ENCODE peak calls at places on chromosomes 1 and 21, in seven cellular contexts. One of them, this sample, is unnamed.

GRCh38 chr1:42142894-42143675 is 10.1 kb upstream of the GUCA2B start:
- DNase-seq in GDM1: peak
- DNase-seq in stimulated activated CD4-positive, alpha-beta T cell treated with anti-CD3 and anti-CD28 coated beads, Interleukin-2, amount 100 ng/mL, for 24 hours: no peak
- DNase-seq in epithelial cell of esophagus: peak
- DNase-seq in osteocyte: peak
- DNase-seq in GM12865: peak
- DNase-seq in activated CD8-positive, alpha-beta T cell treated with anti-CD3 and anti-CD28 coated beads for 36 hours: no peak
- DNase-seq in this sample: peak

GRCh38 chr1:186896211-186896610 is 67.5 kb downstream of the PLA2G4A start:
- DNase-seq in GDM1: no peak
- DNase-seq in stimulated activated CD4-positive, alpha-beta T cell treated with anti-CD3 and anti-CD28 coated beads, Interleukin-2, amount 100 ng/mL, for 24 hours: no peak
- DNase-seq in epithelial cell of esophagus: peak
- DNase-seq in osteocyte: no peak
- DNase-seq in GM12865: no peak
- DNase-seq in activated CD8-positive, alpha-beta T cell treated with anti-CD3 and anti-CD28 coated beads for 36 hours: no peak
- DNase-seq in this sample: no peak

GRCh38 chr21:33685613-33686197 is 43.4 kb downstream of the ITSN1 start:
- DNase-seq in GDM1: no peak
- DNase-seq in stimulated activated CD4-positive, alpha-beta T cell treated with anti-CD3 and anti-CD28 coated beads, Interleukin-2, amount 100 ng/mL, for 24 hours: no peak
- DNase-seq in epithelial cell of esophagus: peak
- DNase-seq in osteocyte: no peak
- DNase-seq in GM12865: no peak
- DNase-seq in activated CD8-positive, alpha-beta T cell treated with anti-CD3 and anti-CD28 coated beads for 36 hours: no peak
- DNase-seq in this sample: no peak

GRCh38 chr1:19863804-19864203 is 18.4 kb upstream of the OTUD3 start:
- DNase-seq in GDM1: no peak
- DNase-seq in stimulated activated CD4-positive, alpha-beta T cell treated with anti-CD3 and anti-CD28 coated beads, Interleukin-2, amount 100 ng/mL, for 24 hours: no peak
- DNase-seq in epithelial cell of esophagus: peak
- DNase-seq in osteocyte: no peak
- DNase-seq in GM12865: no peak
- DNase-seq in activated CD8-positive, alpha-beta T cell treated with anti-CD3 and anti-CD28 coated beads for 36 hours: no peak
- DNase-seq in this sample: no peak

GRCh38 chr1:84427520-84428188 is 29.4 kb downstream of the DNASE2B start:
- DNase-seq in GDM1: no peak
- DNase-seq in stimulated activated CD4-positive, alpha-beta T cell treated with anti-CD3 and anti-CD28 coated beads, Interleukin-2, amount 100 ng/mL, for 24 hours: no peak
- DNase-seq in epithelial cell of esophagus: peak
- DNase-seq in osteocyte: no peak
- DNase-seq in GM12865: no peak
- DNase-seq in activated CD8-positive, alpha-beta T cell treated with anti-CD3 and anti-CD28 coated beads for 36 hours: no peak
- DNase-seq in this sample: no peak

GRCh38 chr1:167387251-167387910 is 130.9 kb downstream of the CD247 start:
- DNase-seq in GDM1: no peak
- DNase-seq in stimulated activated CD4-positive, alpha-beta T cell treated with anti-CD3 and anti-CD28 coated beads, Interleukin-2, amount 100 ng/mL, for 24 hours: no peak
- DNase-seq in epithelial cell of esophagus: no peak
- DNase-seq in osteocyte: no peak
- DNase-seq in GM12865: no peak
- DNase-seq in activated CD8-positive, alpha-beta T cell treated with anti-CD3 and anti-CD28 coated beads for 36 hours: no peak
- DNase-seq in this sample: no peak

GRCh38 chr1:227560393-227560792 is 3.0 kb upstream of the ZNF678 start:
- DNase-seq in GDM1: no peak
- DNase-seq in stimulated activated CD4-positive, alpha-beta T cell treated with anti-CD3 and anti-CD28 coated beads, Interleukin-2, amount 100 ng/mL, for 24 hours: no peak
- DNase-seq in epithelial cell of esophagus: no peak
- DNase-seq in osteocyte: no peak
- DNase-seq in GM12865: no peak
- DNase-seq in activated CD8-positive, alpha-beta T cell treated with anti-CD3 and anti-CD28 coated beads for 36 hours: no peak
- DNase-seq in this sample: no peak

GRCh38 chr1:56526571-56527174 is 52.7 kb downstream of the PLPP3 start:
- DNase-seq in GDM1: no peak
- DNase-seq in stimulated activated CD4-positive, alpha-beta T cell treated with anti-CD3 and anti-CD28 coated beads, Interleukin-2, amount 100 ng/mL, for 24 hours: no peak
- DNase-seq in epithelial cell of esophagus: peak
- DNase-seq in osteocyte: no peak
- DNase-seq in GM12865: peak
- DNase-seq in activated CD8-positive, alpha-beta T cell treated with anti-CD3 and anti-CD28 coated beads for 36 hours: peak
- DNase-seq in this sample: no peak

GRCh38 chr1:192579319-192579738 is 3.8 kb downstream of the RGS1 start:
- DNase-seq in GDM1: no peak
- DNase-seq in stimulated activated CD4-positive, alpha-beta T cell treated with anti-CD3 and anti-CD28 coated beads, Interleukin-2, amount 100 ng/mL, for 24 hours: no peak
- DNase-seq in epithelial cell of esophagus: peak
- DNase-seq in osteocyte: no peak
- DNase-seq in GM12865: peak
- DNase-seq in activated CD8-positive, alpha-beta T cell treated with anti-CD3 and anti-CD28 coated beads for 36 hours: no peak
- DNase-seq in this sample: no peak

GRCh38 chr21:25421327-25422028 is 185.8 kb downstream of the MRPL39 start:
- DNase-seq in GDM1: peak
- DNase-seq in stimulated activated CD4-positive, alpha-beta T cell treated with anti-CD3 and anti-CD28 coated beads, Interleukin-2, amount 100 ng/mL, for 24 hours: peak
- DNase-seq in epithelial cell of esophagus: peak
- DNase-seq in osteocyte: no peak
- DNase-seq in GM12865: peak
- DNase-seq in activated CD8-positive, alpha-beta T cell treated with anti-CD3 and anti-CD28 coated beads for 36 hours: peak
- DNase-seq in this sample: peak

GRCh38 chr1:158652721-158653334 is 33.7 kb downstream of the SPTA1 start:
- DNase-seq in GDM1: no peak
- DNase-seq in stimulated activated CD4-positive, alpha-beta T cell treated with anti-CD3 and anti-CD28 coated beads, Interleukin-2, amount 100 ng/mL, for 24 hours: no peak
- DNase-seq in epithelial cell of esophagus: no peak
- DNase-seq in osteocyte: no peak
- DNase-seq in GM12865: no peak
- DNase-seq in activated CD8-positive, alpha-beta T cell treated with anti-CD3 and anti-CD28 coated beads for 36 hours: no peak
- DNase-seq in this sample: no peak

GRCh38 chr1:230423261-230423660 is 2.9 kb downstream of the PGBD5 start:
- DNase-seq in GDM1: no peak
- DNase-seq in stimulated activated CD4-positive, alpha-beta T cell treated with anti-CD3 and anti-CD28 coated beads, Interleukin-2, amount 100 ng/mL, for 24 hours: no peak
- DNase-seq in epithelial cell of esophagus: no peak
- DNase-seq in osteocyte: peak
- DNase-seq in GM12865: no peak
- DNase-seq in activated CD8-positive, alpha-beta T cell treated with anti-CD3 and anti-CD28 coated beads for 36 hours: no peak
- DNase-seq in this sample: no peak

GRCh38 chr1:14071581-14071980 is 371.6 kb downstream of the PRDM2 start:
- DNase-seq in GDM1: no peak
- DNase-seq in stimulated activated CD4-positive, alpha-beta T cell treated with anti-CD3 and anti-CD28 coated beads, Interleukin-2, amount 100 ng/mL, for 24 hours: no peak
- DNase-seq in epithelial cell of esophagus: no peak
- DNase-seq in osteocyte: no peak
- DNase-seq in GM12865: no peak
- DNase-seq in activated CD8-positive, alpha-beta T cell treated with anti-CD3 and anti-CD28 coated beads for 36 hours: no peak
- DNase-seq in this sample: no peak

GRCh38 chr1:221868894-221869293 is 127.0 kb upstream of the DUSP10 start:
- DNase-seq in GDM1: no peak
- DNase-seq in stimulated activated CD4-positive, alpha-beta T cell treated with anti-CD3 and anti-CD28 coated beads, Interleukin-2, amount 100 ng/mL, for 24 hours: no peak
- DNase-seq in epithelial cell of esophagus: peak
- DNase-seq in osteocyte: no peak
- DNase-seq in GM12865: no peak
- DNase-seq in activated CD8-positive, alpha-beta T cell treated with anti-CD3 and anti-CD28 coated beads for 36 hours: no peak
- DNase-seq in this sample: no peak

GRCh38 chr1:233355841-233356704 is 28.5 kb downstream of the MAP3K21 start:
- DNase-seq in GDM1: no peak
- DNase-seq in stimulated activated CD4-positive, alpha-beta T cell treated with anti-CD3 and anti-CD28 coated beads, Interleukin-2, amount 100 ng/mL, for 24 hours: no peak
- DNase-seq in epithelial cell of esophagus: no peak
- DNase-seq in osteocyte: no peak
- DNase-seq in GM12865: peak
- DNase-seq in activated CD8-positive, alpha-beta T cell treated with anti-CD3 and anti-CD28 coated beads for 36 hours: peak
- DNase-seq in this sample: no peak

GRCh38 chr1:232596666-232597303 is 33.1 kb downstream of the SIPA1L2 start:
- DNase-seq in GDM1: no peak
- DNase-seq in stimulated activated CD4-positive, alpha-beta T cell treated with anti-CD3 and anti-CD28 coated beads, Interleukin-2, amount 100 ng/mL, for 24 hours: no peak
- DNase-seq in epithelial cell of esophagus: no peak
- DNase-seq in osteocyte: no peak
- DNase-seq in GM12865: peak
- DNase-seq in activated CD8-positive, alpha-beta T cell treated with anti-CD3 and anti-CD28 coated beads for 36 hours: no peak
- DNase-seq in this sample: no peak

GRCh38 chr1:6357243-6357929 is 36.2 kb downstream of the ACOT7 start:
- DNase-seq in GDM1: no peak
- DNase-seq in stimulated activated CD4-positive, alpha-beta T cell treated with anti-CD3 and anti-CD28 coated beads, Interleukin-2, amount 100 ng/mL, for 24 hours: no peak
- DNase-seq in epithelial cell of esophagus: no peak
- DNase-seq in osteocyte: no peak
- DNase-seq in GM12865: peak
- DNase-seq in activated CD8-positive, alpha-beta T cell treated with anti-CD3 and anti-CD28 coated beads for 36 hours: no peak
- DNase-seq in this sample: no peak

GRCh38 chr1:50531027-50531426 is 107.8 kb upstream of the DMRTA2 start:
- DNase-seq in GDM1: no peak
- DNase-seq in stimulated activated CD4-positive, alpha-beta T cell treated with anti-CD3 and anti-CD28 coated beads, Interleukin-2, amount 100 ng/mL, for 24 hours: no peak
- DNase-seq in epithelial cell of esophagus: peak
- DNase-seq in osteocyte: no peak
- DNase-seq in GM12865: no peak
- DNase-seq in activated CD8-positive, alpha-beta T cell treated with anti-CD3 and anti-CD28 coated beads for 36 hours: no peak
- DNase-seq in this sample: no peak

GRCh38 chr21:32257952-32258785 is 20.7 kb downstream of the MIS18A start:
- DNase-seq in GDM1: peak
- DNase-seq in stimulated activated CD4-positive, alpha-beta T cell treated with anti-CD3 and anti-CD28 coated beads, Interleukin-2, amount 100 ng/mL, for 24 hours: peak
- DNase-seq in epithelial cell of esophagus: peak
- DNase-seq in osteocyte: peak
- DNase-seq in GM12865: peak
- DNase-seq in activated CD8-positive, alpha-beta T cell treated with anti-CD3 and anti-CD28 coated beads for 36 hours: peak
- DNase-seq in this sample: peak

GRCh38 chr1:92356956-92357355 is 58.1 kb downstream of the RPAP2 start:
- DNase-seq in GDM1: no peak
- DNase-seq in stimulated activated CD4-positive, alpha-beta T cell treated with anti-CD3 and anti-CD28 coated beads, Interleukin-2, amount 100 ng/mL, for 24 hours: no peak
- DNase-seq in epithelial cell of esophagus: peak
- DNase-seq in osteocyte: no peak
- DNase-seq in GM12865: no peak
- DNase-seq in activated CD8-positive, alpha-beta T cell treated with anti-CD3 and anti-CD28 coated beads for 36 hours: no peak
- DNase-seq in this sample: no peak

GRCh38 chr1:99645199-99645598 is 714 bp upstream of the PALMD start:
- DNase-seq in GDM1: no peak
- DNase-seq in stimulated activated CD4-positive, alpha-beta T cell treated with anti-CD3 and anti-CD28 coated beads, Interleukin-2, amount 100 ng/mL, for 24 hours: no peak
- DNase-seq in epithelial cell of esophagus: peak
- DNase-seq in osteocyte: no peak
- DNase-seq in GM12865: no peak
- DNase-seq in activated CD8-positive, alpha-beta T cell treated with anti-CD3 and anti-CD28 coated beads for 36 hours: no peak
- DNase-seq in this sample: no peak

GRCh38 chr1:44294588-44295007 is 60.5 kb downstream of the ERI3 start:
- DNase-seq in GDM1: no peak
- DNase-seq in stimulated activated CD4-positive, alpha-beta T cell treated with anti-CD3 and anti-CD28 coated beads, Interleukin-2, amount 100 ng/mL, for 24 hours: no peak
- DNase-seq in epithelial cell of esophagus: no peak
- DNase-seq in osteocyte: no peak
- DNase-seq in GM12865: no peak
- DNase-seq in activated CD8-positive, alpha-beta T cell treated with anti-CD3 and anti-CD28 coated beads for 36 hours: no peak
- DNase-seq in this sample: no peak

GRCh38 chr1:162736184-162736583 is 54.3 kb upstream of the HSD17B7 start:
- DNase-seq in GDM1: no peak
- DNase-seq in stimulated activated CD4-positive, alpha-beta T cell treated with anti-CD3 and anti-CD28 coated beads, Interleukin-2, amount 100 ng/mL, for 24 hours: no peak
- DNase-seq in epithelial cell of esophagus: no peak
- DNase-seq in osteocyte: no peak
- DNase-seq in GM12865: no peak
- DNase-seq in activated CD8-positive, alpha-beta T cell treated with anti-CD3 and anti-CD28 coated beads for 36 hours: no peak
- DNase-seq in this sample: no peak

GRCh38 chr1:90488451-90488850 is 228.7 kb downstream of the BARHL2 start:
- DNase-seq in GDM1: no peak
- DNase-seq in stimulated activated CD4-positive, alpha-beta T cell treated with anti-CD3 and anti-CD28 coated beads, Interleukin-2, amount 100 ng/mL, for 24 hours: no peak
- DNase-seq in epithelial cell of esophagus: no peak
- DNase-seq in osteocyte: no peak
- DNase-seq in GM12865: no peak
- DNase-seq in activated CD8-positive, alpha-beta T cell treated with anti-CD3 and anti-CD28 coated beads for 36 hours: no peak
- DNase-seq in this sample: no peak

GRCh38 chr21:24123785-24124184 is 1483.5 kb downstream of the MRPL39 start:
- DNase-seq in GDM1: no peak
- DNase-seq in stimulated activated CD4-positive, alpha-beta T cell treated with anti-CD3 and anti-CD28 coated beads, Interleukin-2, amount 100 ng/mL, for 24 hours: no peak
- DNase-seq in epithelial cell of esophagus: no peak
- DNase-seq in osteocyte: no peak
- DNase-seq in GM12865: no peak
- DNase-seq in activated CD8-positive, alpha-beta T cell treated with anti-CD3 and anti-CD28 coated beads for 36 hours: no peak
- DNase-seq in this sample: no peak